ENCODE peak calls at places on chromosomes 1 and 21, in five cellular contexts. W is cardiac muscle cell; A is left lung; B is CD8-positive, alpha-beta T cell; O is cardiac fibroblast. L is an unnamed sample.

GRCh38 chr1:206012086-206012859 is 9.1 kb upstream of the RAB7B start:
- DNase-seq in O (no peak), W (peak; percentile 45), A (peak; percentile 91), B (peak; percentile 37), L (no peak)

GRCh38 chr1:41868241-41868953 is 50.3 kb downstream of the HIVEP3 start:
- DNase-seq in O (peak; percentile 33), W (no peak), B (no peak), A (no peak), L (no peak)

GRCh38 chr1:240758296-240758695 is 146.3 kb upstream of the GREM2 start:
- DNase-seq in W (no peak), O (no peak), A (no peak), B (no peak), L (no peak)

GRCh38 chr1:58628987-58629598 is 52.0 kb upstream of the TACSTD2 start:
- DNase-seq in W (no peak), A (no peak), O (no peak), B (no peak), L (no peak)

GRCh38 chr1:163013826-163014600 is 55.1 kb upstream of the RGS4 start:
- DNase-seq in B (no peak), O (no peak), W (no peak), A (no peak), L (no peak)

GRCh38 chr1:169049258-169049936 is 57.1 kb upstream of the ATP1B1 start:
- DNase-seq in A (no peak), B (no peak), W (no peak), O (no peak), L (no peak)

GRCh38 chr1:94783342-94784264 is 36.6 kb upstream of the SLC44A3 start:
- DNase-seq in W (no peak), B (no peak), O (peak; percentile 93), A (peak; percentile 84), L (no peak)

GRCh38 chr1:107057197-107058133 is 991 bp downstream of the PRMT6 start:
- DNase-seq in A (peak; percentile 88), O (peak; percentile 50), W (peak; percentile 79), B (peak; percentile 39), L (peak; percentile 72)

GRCh38 chr1:14108356-14109275 is 408.6 kb downstream of the PRDM2 start:
- DNase-seq in B (no peak), A (no peak), O (no peak), W (no peak), L (no peak)

GRCh38 chr1:178055779-178056471 is 38.0 kb upstream of the RASAL2 start:
- DNase-seq in O (peak; percentile 63), B (no peak), A (no peak), W (no peak), L (no peak)

GRCh38 chr1:168643152-168643551 is 66.7 kb downstream of the XCL1 start:
- DNase-seq in O (peak; percentile 53), W (no peak), A (no peak), B (no peak), L (no peak)

GRCh38 chr1:54571326-54571725 is 23.3 kb downstream of the ACOT11 start:
- DNase-seq in A (no peak), O (peak; percentile 25), W (no peak), B (no peak), L (no peak)

GRCh38 chr1:51234721-51235425 is 1.2 kb upstream of the RNF11 start:
- DNase-seq in W (peak; percentile 34), A (no peak), O (peak; percentile 64), B (peak; percentile 59), L (no peak)

GRCh38 chr1:33985166-33985565 is 121.3 kb downstream of the HMGB4 start:
- DNase-seq in O (no peak), B (no peak), W (no peak), A (no peak), L (no peak)

GRCh38 chr1:49319426-49319963 is 542.8 kb upstream of the BEND5 start:
- DNase-seq in O (no peak), A (no peak), W (no peak), B (no peak), L (no peak)

GRCh38 chr1:183635112-183635605 is 424 bp downstream of the ARPC5 start:
- DNase-seq in W (peak; percentile 59), B (peak; percentile 19), A (peak; percentile 91), O (no peak), L (peak; percentile 67)

GRCh38 chr1:60600532-60600931 is 481.8 kb upstream of the NFIA start:
- DNase-seq in B (no peak), O (no peak), W (no peak), A (no peak), L (no peak)

GRCh38 chr1:207633226-207633625 is 11.7 kb upstream of the CR1L start:
- DNase-seq in A (no peak), W (no peak), O (no peak), B (no peak), L (no peak)

GRCh38 chr1:207626972-207627337 is 18.0 kb upstream of the CR1L start:
- DNase-seq in W (no peak), A (no peak), O (no peak), B (no peak), L (no peak)

GRCh38 chr1:207631137-207631536 is 13.8 kb upstream of the CR1L start:
- DNase-seq in B (no peak), O (no peak), A (no peak), W (no peak), L (no peak)

GRCh38 chr1:207628776-207629175 is 16.2 kb upstream of the CR1L start:
- DNase-seq in A (no peak), O (no peak), W (no peak), B (no peak), L (no peak)

GRCh38 chr1:207627496-207627895 is 17.4 kb upstream of the CR1L start:
- DNase-seq in O (no peak), W (no peak), B (no peak), A (no peak), L (no peak)
- TF ChIP-seq CTCF in O (no peak), W (no peak), B (no peak), A (no peak), L (no peak)

GRCh38 chr1:87348346-87349019 is 19.8 kb downstream of the LMO4 start:
- DNase-seq in A (no peak), W (no peak), B (no peak), O (no peak), L (no peak)

GRCh38 chr1:87346130-87346804 is 17.6 kb downstream of the LMO4 start:
- DNase-seq in W (no peak), A (no peak), B (no peak), O (no peak), L (no peak)

DNA sequence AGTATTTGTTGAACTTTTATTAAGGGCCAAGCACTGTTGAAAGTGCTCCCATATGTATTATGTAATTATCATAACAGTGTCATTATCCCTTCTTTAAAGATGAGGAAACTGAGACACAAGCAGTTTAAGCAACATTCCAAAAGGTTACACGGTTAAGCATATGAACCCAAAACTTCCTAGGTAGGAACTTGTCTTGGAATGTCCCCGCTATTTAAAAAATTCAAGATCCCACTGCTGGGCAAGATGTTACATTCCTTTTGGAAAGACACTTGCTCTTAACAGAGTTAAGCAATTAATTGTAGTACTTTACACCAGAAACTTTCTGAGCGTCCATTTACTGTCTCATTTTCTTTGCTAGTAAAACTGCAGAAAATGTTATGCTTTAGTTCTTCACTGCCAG is 15.6 kb downstream of the LMO4 start:
- DNase-seq in O (no peak), W (no peak), B (no peak), A (no peak), L (no peak)
- TF ChIP-seq CTCF in O (no peak), W (no peak), B (no peak), A (no peak), L (no peak)

GRCh38 chr1:118154220-118154619 is 30.8 kb downstream of the SPAG17 start:
- DNase-seq in B (no peak), A (no peak), W (peak; percentile 11), O (no peak), L (no peak)
- TF ChIP-seq CTCF in B (no peak), A (no peak), W (peak; percentile 47), O (peak; percentile 33), L (peak; percentile 50)

GRCh38 chr1:108121361-108122143 is 78.6 kb downstream of the SLC25A24 start:
- DNase-seq in W (no peak), A (peak; percentile 77), B (no peak), O (peak; percentile 44), L (no peak)
- TF ChIP-seq CTCF in W (peak; percentile 23), A (no peak), B (no peak), O (peak; percentile 17), L (no peak)

GRCh38 chr1:114618606-114619005 is 37.2 kb upstream of the BCAS2 start:
- DNase-seq in O (no peak), B (no peak), W (no peak), A (no peak), L (no peak)

GRCh38 chr1:114623364-114623763 is 41.9 kb upstream of the BCAS2 start:
- DNase-seq in O (no peak), B (no peak), A (no peak), W (no peak), L (no peak)

DNA sequence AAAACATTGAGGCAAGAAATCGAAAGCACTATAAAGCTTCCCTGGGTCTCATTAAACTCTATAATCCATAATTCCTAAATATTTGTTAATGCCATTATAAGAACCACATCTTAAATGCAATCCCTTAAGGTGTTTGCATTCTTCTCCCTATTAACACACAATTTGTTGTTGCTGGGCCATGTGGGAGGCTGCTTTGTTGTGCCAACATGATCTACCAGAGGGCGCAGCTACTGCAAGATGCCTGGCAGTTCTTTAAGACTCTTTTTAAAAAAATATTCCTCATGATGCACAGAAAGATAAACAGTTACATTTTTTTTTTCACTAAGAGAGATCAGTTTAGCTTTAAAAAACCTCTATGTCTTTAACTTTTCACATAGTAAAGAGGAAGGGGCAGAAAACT is 39.0 kb upstream of the BCAS2 start:
- DNase-seq in B (no peak), W (no peak), O (no peak), A (no peak), L (no peak)
- TF ChIP-seq CTCF in B (no peak), W (no peak), O (no peak), A (no peak), L (no peak)

GRCh38 chr21:42360317-42360716 is 6.0 kb downstream of the TFF1 start:
- DNase-seq in B (no peak), W (no peak), A (no peak), O (no peak), L (no peak)
- TF ChIP-seq CTCF in B (no peak), W (no peak), A (no peak), O (no peak), L (no peak)

GRCh38 chr1:228836954-228837481 is 101.7 kb downstream of the RHOU start:
- DNase-seq in A (no peak), B (no peak), W (no peak), O (no peak), L (no peak)
- TF ChIP-seq CTCF in A (no peak), B (no peak), W (no peak), O (no peak), L (no peak)

GRCh38 chr21:44331209-44331608 is 8.0 kb downstream of the CFAP410 start:
- DNase-seq in O (no peak), A (peak; percentile 67), B (no peak), W (no peak), L (no peak)

GRCh38 chr21:44329086-44329889 is 9.9 kb downstream of the CFAP410 start:
- DNase-seq in O (no peak), W (no peak), A (peak; percentile 74), B (no peak), L (peak; percentile 36)

GRCh38 chr21:44331650-44332306 is 7.4 kb downstream of the CFAP410 start:
- DNase-seq in A (peak; percentile 64), W (no peak), O (no peak), B (no peak), L (no peak)

GRCh38 chr21:44330698-44331097 is 8.5 kb downstream of the CFAP410 start:
- DNase-seq in A (peak; percentile 65), W (no peak), O (no peak), B (no peak), L (no peak)

GRCh38 chr21:44329971-44330681 is 9.1 kb downstream of the CFAP410 start:
- DNase-seq in O (no peak), W (no peak), A (peak; percentile 77), B (no peak), L (no peak)
- TF ChIP-seq CTCF in O (no peak), W (no peak), A (no peak), B (no peak), L (no peak)

L was measured in nephron progenitor cell.